ENCODE peak calls at places on chromosomes 7 and 10, in ten cellular contexts. One of them, this sample, is unnamed. For H3K4me1, the result is how much of the 10 kb centered on the place peaks cover.

GRCh38 chr7:99143853-99144672 is at the start of gene SMURF1:
- DNase-seq in CD4-positive, CD25-positive, alpha-beta regulatory T cell: peak
- DNase-seq in body of pancreas: peak
- DNase-seq in tibial artery: peak
- DNase-seq in GM23248: peak
- DNase-seq in lower lobe of right lung: peak
- DNase-seq in psoas muscle: peak
- DNase-seq in HCT116: no peak
- DNase-seq in CD8-positive, alpha-beta T cell: peak
- DNase-seq in PC-9: peak
- DNase-seq in this sample: peak

GRCh38 chr10:21334891-21335696 is 190.4 kb downstream of the SKIDA1 start:
- DNase-seq in CD4-positive, CD25-positive, alpha-beta regulatory T cell: no peak
- DNase-seq in body of pancreas: no peak
- DNase-seq in tibial artery: peak
- DNase-seq in GM23248: peak
- DNase-seq in lower lobe of right lung: no peak
- DNase-seq in psoas muscle: peak
- DNase-seq in HCT116: no peak
- DNase-seq in CD8-positive, alpha-beta T cell: no peak
- DNase-seq in PC-9: peak
- DNase-seq in this sample: peak

GRCh38 chr7:132328760-132329159 is 247.5 kb downstream of the PLXNA4 start:
- DNase-seq in CD4-positive, CD25-positive, alpha-beta regulatory T cell: no peak
- DNase-seq in body of pancreas: no peak
- DNase-seq in tibial artery: no peak
- DNase-seq in GM23248: no peak
- DNase-seq in lower lobe of right lung: no peak
- DNase-seq in psoas muscle: no peak
- DNase-seq in HCT116: no peak
- DNase-seq in CD8-positive, alpha-beta T cell: no peak
- DNase-seq in PC-9: no peak
- DNase-seq in this sample: no peak

GRCh38 chr7:7969306-7970112 is 913 bp downstream of the GLCCI1 start:
- DNase-seq in CD4-positive, CD25-positive, alpha-beta regulatory T cell: peak
- DNase-seq in body of pancreas: peak
- DNase-seq in tibial artery: peak
- DNase-seq in GM23248: peak
- DNase-seq in lower lobe of right lung: peak
- DNase-seq in psoas muscle: peak
- DNase-seq in HCT116: no peak
- DNase-seq in CD8-positive, alpha-beta T cell: peak
- DNase-seq in PC-9: peak
- DNase-seq in this sample: peak

GRCh38 chr7:73560035-73560835 is 2.7 kb upstream of the BCL7B start:
- DNase-seq in CD4-positive, CD25-positive, alpha-beta regulatory T cell: no peak
- DNase-seq in body of pancreas: no peak
- DNase-seq in tibial artery: no peak
- DNase-seq in GM23248: peak
- DNase-seq in lower lobe of right lung: no peak
- DNase-seq in psoas muscle: no peak
- DNase-seq in HCT116: no peak
- DNase-seq in CD8-positive, alpha-beta T cell: no peak
- DNase-seq in PC-9: no peak
- DNase-seq in this sample: peak

GRCh38 chr10:126904493-126904806 is 778 bp upstream of the DOCK1 start:
- DNase-seq in CD4-positive, CD25-positive, alpha-beta regulatory T cell: no peak
- DNase-seq in body of pancreas: no peak
- DNase-seq in tibial artery: no peak
- DNase-seq in GM23248: peak
- DNase-seq in lower lobe of right lung: no peak
- DNase-seq in psoas muscle: no peak
- DNase-seq in HCT116: no peak
- DNase-seq in CD8-positive, alpha-beta T cell: no peak
- DNase-seq in PC-9: no peak
- DNase-seq in this sample: no peak

GRCh38 chr10:80464557-80465466 is 10.7 kb downstream of the TSPAN14 start:
- DNase-seq in CD4-positive, CD25-positive, alpha-beta regulatory T cell: no peak
- DNase-seq in body of pancreas: peak
- DNase-seq in tibial artery: no peak
- DNase-seq in GM23248: peak
- DNase-seq in lower lobe of right lung: no peak
- DNase-seq in psoas muscle: peak
- DNase-seq in HCT116: no peak
- DNase-seq in CD8-positive, alpha-beta T cell: no peak
- DNase-seq in PC-9: peak
- DNase-seq in this sample: peak

GRCh38 chr7:20374391-20374790 is 43.7 kb downstream of the ITGB8 start:
- DNase-seq in CD4-positive, CD25-positive, alpha-beta regulatory T cell: no peak
- DNase-seq in body of pancreas: no peak
- DNase-seq in tibial artery: no peak
- DNase-seq in GM23248: no peak
- DNase-seq in lower lobe of right lung: no peak
- DNase-seq in psoas muscle: no peak
- DNase-seq in HCT116: no peak
- DNase-seq in CD8-positive, alpha-beta T cell: no peak
- DNase-seq in PC-9: no peak
- DNase-seq in this sample: no peak

GRCh38 chr10:12909836-12910185 is 91.7 kb downstream of the CCDC3 start:
- DNase-seq in CD4-positive, CD25-positive, alpha-beta regulatory T cell: no peak
- DNase-seq in body of pancreas: no peak
- DNase-seq in tibial artery: peak
- DNase-seq in GM23248: no peak
- DNase-seq in lower lobe of right lung: no peak
- DNase-seq in psoas muscle: no peak
- DNase-seq in HCT116: no peak
- DNase-seq in CD8-positive, alpha-beta T cell: no peak
- DNase-seq in PC-9: no peak
- DNase-seq in this sample: no peak

GRCh38 chr10:43958964-43959363 is 310.3 kb upstream of the ZNF32 start:
- DNase-seq in CD4-positive, CD25-positive, alpha-beta regulatory T cell: no peak
- DNase-seq in body of pancreas: no peak
- DNase-seq in tibial artery: no peak
- DNase-seq in GM23248: no peak
- DNase-seq in lower lobe of right lung: no peak
- DNase-seq in psoas muscle: no peak
- DNase-seq in HCT116: no peak
- DNase-seq in CD8-positive, alpha-beta T cell: no peak
- DNase-seq in PC-9: no peak
- DNase-seq in this sample: no peak

GRCh38 chr7:33986456-33986855 is 81.1 kb downstream of the BMPER start:
- DNase-seq in CD4-positive, CD25-positive, alpha-beta regulatory T cell: no peak
- DNase-seq in body of pancreas: no peak
- DNase-seq in tibial artery: no peak
- DNase-seq in GM23248: peak
- DNase-seq in lower lobe of right lung: no peak
- DNase-seq in psoas muscle: no peak
- DNase-seq in HCT116: no peak
- DNase-seq in CD8-positive, alpha-beta T cell: no peak
- DNase-seq in PC-9: no peak
- DNase-seq in this sample: no peak

GRCh38 chr7:50336909-50337703 is 32.6 kb downstream of the IKZF1 start:
- DNase-seq in CD4-positive, CD25-positive, alpha-beta regulatory T cell: no peak
- DNase-seq in body of pancreas: no peak
- DNase-seq in tibial artery: no peak
- DNase-seq in GM23248: no peak
- DNase-seq in lower lobe of right lung: no peak
- DNase-seq in psoas muscle: no peak
- DNase-seq in HCT116: no peak
- DNase-seq in CD8-positive, alpha-beta T cell: no peak
- DNase-seq in PC-9: no peak
- DNase-seq in this sample: no peak

GRCh38 chr10:72851524-72851923 is 42.0 kb upstream of the OIT3 start:
- DNase-seq in CD4-positive, CD25-positive, alpha-beta regulatory T cell: no peak
- DNase-seq in body of pancreas: no peak
- DNase-seq in tibial artery: no peak
- DNase-seq in GM23248: no peak
- DNase-seq in lower lobe of right lung: no peak
- DNase-seq in psoas muscle: no peak
- DNase-seq in HCT116: no peak
- DNase-seq in CD8-positive, alpha-beta T cell: no peak
- DNase-seq in PC-9: no peak
- DNase-seq in this sample: no peak

DNA sequence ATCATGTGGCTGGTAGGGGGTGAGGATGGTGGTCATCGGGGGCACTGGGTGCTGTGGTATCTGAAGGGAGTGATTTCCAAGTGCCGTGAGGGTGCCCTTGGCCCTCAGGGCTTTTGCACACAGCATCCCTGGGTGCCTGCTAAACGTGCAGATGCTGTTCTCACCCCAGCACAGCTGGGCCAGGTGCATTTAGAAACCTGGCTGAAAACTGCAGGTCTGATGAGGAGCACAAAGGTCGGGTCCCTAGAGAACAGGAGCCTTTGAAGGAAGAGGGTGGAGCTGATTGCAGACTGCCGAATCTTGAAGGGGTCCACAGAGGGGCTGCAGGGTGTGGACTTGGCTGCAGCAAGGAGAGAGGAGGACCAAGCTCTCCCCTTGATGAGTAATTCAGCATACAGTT is 32.0 kb downstream of the ZMIZ1 start:
- DNase-seq in CD4-positive, CD25-positive, alpha-beta regulatory T cell: no peak
- DNase-seq in body of pancreas: no peak
- DNase-seq in tibial artery: no peak
- DNase-seq in GM23248: no peak
- DNase-seq in lower lobe of right lung: no peak
- DNase-seq in psoas muscle: no peak
- DNase-seq in HCT116: no peak
- DNase-seq in CD8-positive, alpha-beta T cell: no peak
- DNase-seq in PC-9: no peak
- DNase-seq in this sample: no peak
- H3K4me1 ChIP-seq in CD4-positive, CD25-positive, alpha-beta regulatory T cell: under half
- H3K4me1 ChIP-seq in body of pancreas: half or more
- H3K4me1 ChIP-seq in tibial artery: half or more
- H3K4me1 ChIP-seq in GM23248: half or more
- H3K4me1 ChIP-seq in lower lobe of right lung: half or more
- H3K4me1 ChIP-seq in psoas muscle: half or more
- H3K4me1 ChIP-seq in HCT116: under half
- H3K4me1 ChIP-seq in CD8-positive, alpha-beta T cell: under half
- H3K4me1 ChIP-seq in PC-9: under half
- H3K4me1 ChIP-seq in this sample: half or more

DNA sequence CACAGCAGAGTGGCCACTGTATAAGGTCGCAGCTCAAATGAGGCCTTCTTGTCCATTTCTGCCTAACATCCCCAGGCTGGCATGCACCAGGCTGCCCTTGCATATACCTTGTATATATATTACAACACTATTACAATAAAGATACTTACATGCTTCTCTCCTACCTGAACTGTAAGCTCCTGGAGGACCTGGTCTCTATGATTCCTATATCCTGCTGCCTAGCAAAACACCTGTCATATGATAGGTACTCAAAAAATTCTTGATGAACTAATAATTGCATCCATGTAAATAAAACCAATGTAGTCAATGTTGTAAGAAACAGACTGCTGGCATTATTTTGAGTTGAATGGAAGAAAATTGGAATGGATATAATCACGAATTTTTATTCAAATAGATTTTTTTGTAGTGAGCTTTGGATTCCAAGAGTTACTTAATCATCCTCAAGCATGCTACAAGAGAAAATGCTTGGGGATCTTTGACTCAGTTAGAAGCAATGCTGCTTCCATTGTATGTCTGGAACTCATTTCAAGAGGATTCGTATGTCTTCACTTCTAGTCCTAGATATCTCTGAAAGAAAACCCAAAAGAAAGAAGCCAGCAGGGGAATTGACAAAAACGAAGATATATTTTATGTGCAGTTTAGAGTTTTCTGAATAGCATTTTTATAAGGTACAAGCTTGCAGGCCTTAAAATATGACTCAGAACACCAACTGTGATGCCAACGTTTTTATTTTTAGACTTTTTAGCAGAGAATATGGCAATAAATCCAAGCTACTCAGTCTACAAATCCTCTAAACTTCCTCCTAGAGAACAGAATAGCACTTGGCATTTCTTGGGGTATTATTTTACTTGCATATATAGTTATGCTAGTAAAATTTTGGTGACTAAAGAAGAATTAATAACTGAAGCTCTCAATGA is 53.1 kb downstream of the OSBPL3 start:
- DNase-seq in CD4-positive, CD25-positive, alpha-beta regulatory T cell: no peak
- DNase-seq in body of pancreas: no peak
- DNase-seq in tibial artery: no peak
- DNase-seq in GM23248: peak
- DNase-seq in lower lobe of right lung: no peak
- DNase-seq in psoas muscle: no peak
- DNase-seq in HCT116: no peak
- DNase-seq in CD8-positive, alpha-beta T cell: no peak
- DNase-seq in PC-9: no peak
- DNase-seq in this sample: peak
- H3K27ac ChIP-seq in CD4-positive, CD25-positive, alpha-beta regulatory T cell: no peak
- H3K27ac ChIP-seq in body of pancreas: no peak
- H3K27ac ChIP-seq in tibial artery: no peak
- H3K27ac ChIP-seq in GM23248: peak
- H3K27ac ChIP-seq in lower lobe of right lung: no peak
- H3K27ac ChIP-seq in psoas muscle: no peak
- H3K27ac ChIP-seq in HCT116: no peak
- H3K27ac ChIP-seq in CD8-positive, alpha-beta T cell: no peak
- H3K27ac ChIP-seq in PC-9: peak
- H3K27ac ChIP-seq in this sample: peak

DNA sequence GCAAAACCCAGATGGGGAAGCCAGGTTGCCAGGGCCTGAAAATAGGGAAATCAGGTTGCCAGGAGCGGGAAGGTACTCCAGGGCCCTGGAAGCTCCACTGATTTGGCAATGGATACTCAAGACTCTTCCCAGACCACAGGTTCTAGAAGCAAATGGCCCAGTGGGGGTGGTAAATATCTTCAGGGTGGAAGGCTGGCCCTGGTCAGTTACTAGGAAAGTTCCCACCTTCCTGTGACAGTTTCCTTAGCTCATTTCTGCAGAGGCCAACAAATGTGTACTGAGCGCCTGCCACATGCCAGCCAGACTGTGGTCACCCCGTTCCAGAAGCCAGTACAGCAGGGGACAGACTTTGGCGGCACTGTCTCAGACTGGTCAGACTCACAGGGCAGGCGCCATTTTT is 113.6 kb downstream of the FAM53B start:
- DNase-seq in CD4-positive, CD25-positive, alpha-beta regulatory T cell: no peak
- DNase-seq in body of pancreas: no peak
- DNase-seq in tibial artery: no peak
- DNase-seq in GM23248: no peak
- DNase-seq in lower lobe of right lung: no peak
- DNase-seq in psoas muscle: no peak
- DNase-seq in HCT116: no peak
- DNase-seq in CD8-positive, alpha-beta T cell: no peak
- DNase-seq in PC-9: no peak
- DNase-seq in this sample: no peak
- H3K4me1 ChIP-seq in CD4-positive, CD25-positive, alpha-beta regulatory T cell: under half
- H3K4me1 ChIP-seq in body of pancreas: under half
- H3K4me1 ChIP-seq in tibial artery: under half
- H3K4me1 ChIP-seq in GM23248: under half
- H3K4me1 ChIP-seq in lower lobe of right lung: half or more
- H3K4me1 ChIP-seq in psoas muscle: half or more
- H3K4me1 ChIP-seq in HCT116: under half
- H3K4me1 ChIP-seq in CD8-positive, alpha-beta T cell: under half
- H3K4me1 ChIP-seq in PC-9: under half
- H3K4me1 ChIP-seq in this sample: under half

DNA sequence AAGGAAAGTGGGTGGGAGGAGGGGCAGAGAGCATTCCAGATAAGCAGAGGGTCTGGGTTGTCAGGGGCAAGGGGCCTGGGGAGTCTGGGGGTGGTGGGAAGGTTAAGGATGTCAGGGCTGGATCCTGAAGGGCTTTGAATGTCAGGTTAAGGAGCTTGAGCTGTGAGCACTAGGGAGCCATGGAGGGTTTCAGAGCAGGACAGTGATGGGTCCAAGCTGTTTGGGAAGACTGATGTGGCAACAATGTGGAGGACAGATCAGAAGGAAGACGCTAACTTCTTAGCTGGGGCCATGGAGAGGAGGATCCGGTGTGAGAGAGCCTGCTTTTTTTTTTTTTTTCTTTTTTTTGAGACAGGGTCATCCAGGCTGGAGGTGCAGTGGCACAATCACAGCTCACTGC is 13.9 kb upstream of the AQP1 start:
- DNase-seq in CD4-positive, CD25-positive, alpha-beta regulatory T cell: no peak
- DNase-seq in body of pancreas: no peak
- DNase-seq in tibial artery: no peak
- DNase-seq in GM23248: no peak
- DNase-seq in lower lobe of right lung: no peak
- DNase-seq in psoas muscle: no peak
- DNase-seq in HCT116: no peak
- DNase-seq in CD8-positive, alpha-beta T cell: no peak
- DNase-seq in PC-9: no peak
- DNase-seq in this sample: no peak
- H3K27ac ChIP-seq in CD4-positive, CD25-positive, alpha-beta regulatory T cell: no peak
- H3K27ac ChIP-seq in body of pancreas: peak
- H3K27ac ChIP-seq in tibial artery: no peak
- H3K27ac ChIP-seq in GM23248: no peak
- H3K27ac ChIP-seq in lower lobe of right lung: peak
- H3K27ac ChIP-seq in psoas muscle: no peak
- H3K27ac ChIP-seq in HCT116: no peak
- H3K27ac ChIP-seq in CD8-positive, alpha-beta T cell: no peak
- H3K27ac ChIP-seq in PC-9: no peak
- H3K27ac ChIP-seq in this sample: no peak